ENCODE peak calls at places on chromosome 19, in four cellular contexts. X is PC-3, J is HepG2, W is left lung. P is an unnamed sample.

GRCh38 chr19:42857544-42857867 is 22.0 kb downstream of the PSG1 start:
- ATAC-seq in X (no peak), J (no peak), W (no peak), P (no peak)

GRCh38 chr19:34306824-34307223 is 52.5 kb downstream of the GARRE1 start:
- ATAC-seq in X (no peak), J (no peak), W (no peak), P (no peak)

GRCh38 chr19:5054551-5055456 is 85.9 kb downstream of the KDM4B start:
- ATAC-seq in X (no peak), J (no peak), W (no peak), P (no peak)

GRCh38 chr19:3275068-3275582 is 50.7 kb downstream of the CELF5 start:
- ATAC-seq in X (peak), J (peak), W (peak), P (no peak)

GRCh38 chr19:49710372-49710951 is 19.5 kb downstream of the CPT1C start:
- ATAC-seq in X (peak), J (no peak), W (no peak), P (no peak)

GRCh38 chr19:3250675-3251074 is 26.2 kb downstream of the CELF5 start:
- ATAC-seq in X (peak), J (peak), W (peak), P (peak)

GRCh38 chr19:33700408-33700757 is 78.6 kb downstream of the CHST8 start:
- ATAC-seq in X (no peak), J (no peak), W (no peak), P (no peak)

GRCh38 chr19:4059493-4059880 is 7.2 kb downstream of the ZBTB7A start:
- ATAC-seq in X (no peak), J (no peak), W (no peak), P (peak)

GRCh38 chr19:5586300-5587070 is 18.7 kb upstream of the TINCR start:
- ATAC-seq in X (no peak), J (no peak), W (no peak), P (peak)

GRCh38 chr19:55259540-55260210 is 858 bp upstream of the PPP6R1 start:
- ATAC-seq in X (no peak), J (peak), W (no peak), P (no peak)

GRCh38 chr19:18833849-18834643 is 2.3 kb downstream of the UPF1 start:
- ATAC-seq in X (peak), J (peak), W (peak), P (peak)

GRCh38 chr19:2251577-2252480 is 2.7 kb downstream of the AMH start:
- ATAC-seq in X (no peak), J (peak), W (no peak), P (no peak)

GRCh38 chr19:694481-695349 is 537 bp downstream of the PRSS57 start:
- ATAC-seq in X (no peak), J (peak), W (no peak), P (peak)

GRCh38 chr19:10863107-10863700 is 8.1 kb upstream of the CARM1 start:
- ATAC-seq in X (peak), J (peak), W (peak), P (peak)

GRCh38 chr19:956747-957451 is 27.2 kb upstream of the WDR18 start:
- ATAC-seq in X (no peak), J (no peak), W (peak), P (no peak)

P was measured in esophagus mucosa.